ENCODE peak calls at places on chromosomes 4 and X, in four cellular contexts. One of them, this sample, is unnamed.

GRCh38 chr4:7104366-7105031 is 36.6 kb upstream of the GRPEL1 start:
- DNase-seq in GM12878: no peak
- DNase-seq in HepG2: no peak
- DNase-seq in H1: no peak
- DNase-seq in this sample: peak

GRCh38 chrX:87392369-87392768 is 125.2 kb upstream of the KLHL4 start:
- DNase-seq in HepG2: no peak
- DNase-seq in GM12878: no peak
- DNase-seq in H1: no peak
- DNase-seq in this sample: no peak

GRCh38 chr4:88098993-88099752 is 59.3 kb downstream of the ABCG2 start:
- DNase-seq in HepG2: no peak
- DNase-seq in H1: no peak
- DNase-seq in GM12878: no peak
- DNase-seq in this sample: no peak

GRCh38 chrX:3124041-3124440 is 82.8 kb downstream of the ARSF start:
- DNase-seq in GM12878: no peak
- DNase-seq in H1: no peak
- DNase-seq in HepG2: no peak
- DNase-seq in this sample: no peak

GRCh38 chr4:183362916-183363542 is 40.8 kb upstream of the CLDN24 start:
- DNase-seq in H1: no peak
- DNase-seq in GM12878: no peak
- DNase-seq in HepG2: peak
- DNase-seq in this sample: no peak

GRCh38 chr4:25449270-25449669 is 72.2 kb downstream of the ANAPC4 start:
- DNase-seq in GM12878: no peak
- DNase-seq in H1: no peak
- DNase-seq in HepG2: no peak
- DNase-seq in this sample: no peak

GRCh38 chr4:11505225-11505971 is 76.7 kb upstream of the HS3ST1 start:
- DNase-seq in HepG2: no peak
- DNase-seq in GM12878: no peak
- DNase-seq in H1: no peak
- DNase-seq in this sample: no peak

GRCh38 chrX:54223581-54223980 is 40.5 kb upstream of the FAM120C start:
- DNase-seq in H1: no peak
- DNase-seq in HepG2: no peak
- DNase-seq in GM12878: no peak
- DNase-seq in this sample: no peak

GRCh38 chr4:78922207-78922606 is 17.0 kb downstream of the PAQR3 start:
- DNase-seq in HepG2: no peak
- DNase-seq in H1: no peak
- DNase-seq in GM12878: no peak
- DNase-seq in this sample: no peak

GRCh38 chr4:24624381-24624780 is 40.0 kb upstream of the DHX15 start:
- DNase-seq in HepG2: no peak
- DNase-seq in GM12878: no peak
- DNase-seq in H1: no peak
- DNase-seq in this sample: no peak

GRCh38 chr4:2691952-2692435 is 64.1 kb downstream of the TNIP2 start:
- DNase-seq in GM12878: peak
- DNase-seq in H1: no peak
- DNase-seq in HepG2: no peak
- DNase-seq in this sample: no peak

GRCh38 chr4:94653984-94654609 is 103.7 kb upstream of the BMPR1B start:
- DNase-seq in H1: no peak
- DNase-seq in HepG2: no peak
- DNase-seq in GM12878: no peak
- DNase-seq in this sample: no peak

GRCh38 chr4:67725981-67726380 is 25.0 kb upstream of the UBA6 start:
- DNase-seq in HepG2: no peak
- DNase-seq in H1: no peak
- DNase-seq in GM12878: no peak
- DNase-seq in this sample: no peak

GRCh38 chr4:107666134-107666533 is 53.9 kb downstream of the PAPSS1 start:
- DNase-seq in GM12878: no peak
- DNase-seq in HepG2: peak
- DNase-seq in H1: no peak
- DNase-seq in this sample: peak

GRCh38 chr4:82721819-82722423 is 76.7 kb downstream of the SCD5 start:
- DNase-seq in GM12878: no peak
- DNase-seq in H1: no peak
- DNase-seq in HepG2: peak
- DNase-seq in this sample: peak

GRCh38 chr4:112031712-112032328 is 113.4 kb upstream of the FAM241A start:
- DNase-seq in H1: no peak
- DNase-seq in GM12878: peak
- DNase-seq in HepG2: peak
- DNase-seq in this sample: peak

GRCh38 chrX:72299891-72300630 is 5.7 kb downstream of the CITED1 start:
- DNase-seq in GM12878: no peak
- DNase-seq in H1: no peak
- DNase-seq in HepG2: no peak
- DNase-seq in this sample: no peak

GRCh38 chr4:54719378-54719777 is 61.6 kb downstream of the KIT start:
- DNase-seq in HepG2: no peak
- DNase-seq in H1: no peak
- DNase-seq in GM12878: no peak
- DNase-seq in this sample: no peak

DNA sequence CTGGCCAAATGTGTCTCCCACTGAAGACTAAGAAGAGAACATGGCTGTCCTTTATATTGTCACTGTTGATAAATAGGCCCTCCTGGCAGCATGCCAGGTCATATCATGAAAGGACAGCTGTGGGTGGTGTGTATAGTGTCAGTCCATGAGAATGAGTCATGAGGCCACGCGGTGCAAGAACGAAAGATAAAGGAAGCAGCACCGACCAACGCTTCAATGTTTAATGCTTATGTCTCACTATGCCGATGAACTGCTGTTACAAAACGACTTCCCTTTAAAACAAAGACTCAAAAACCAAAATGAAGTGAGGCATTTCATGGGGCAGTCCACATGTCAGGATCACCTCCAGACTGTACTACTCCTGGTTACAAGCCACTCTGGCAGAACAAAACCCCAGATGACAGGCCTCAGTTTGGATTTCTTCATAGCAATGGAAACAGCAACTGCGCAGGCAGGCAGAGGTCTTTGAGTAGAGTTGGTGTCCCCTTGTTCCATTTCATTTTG is 5.2 kb upstream of the TCEANC start:
- DNase-seq in GM12878: no peak
- DNase-seq in HepG2: peak
- DNase-seq in H1: no peak
- DNase-seq in this sample: no peak
- TF ChIP-seq RAD21 in GM12878: no peak
- TF ChIP-seq RAD21 in HepG2: no peak
- TF ChIP-seq RAD21 in H1: no peak
- TF ChIP-seq RAD21 in this sample: no peak

GRCh38 chr4:41009411-41009810 is 204.9 kb downstream of the APBB2 start:
- DNase-seq in GM12878: no peak
- DNase-seq in HepG2: no peak
- DNase-seq in H1: no peak
- DNase-seq in this sample: no peak
- TF ChIP-seq TCF12 in GM12878: no peak
- TF ChIP-seq TCF12 in HepG2: no peak
- TF ChIP-seq TCF12 in H1: no peak
- TF ChIP-seq TCF12 in this sample: no peak

DNA sequence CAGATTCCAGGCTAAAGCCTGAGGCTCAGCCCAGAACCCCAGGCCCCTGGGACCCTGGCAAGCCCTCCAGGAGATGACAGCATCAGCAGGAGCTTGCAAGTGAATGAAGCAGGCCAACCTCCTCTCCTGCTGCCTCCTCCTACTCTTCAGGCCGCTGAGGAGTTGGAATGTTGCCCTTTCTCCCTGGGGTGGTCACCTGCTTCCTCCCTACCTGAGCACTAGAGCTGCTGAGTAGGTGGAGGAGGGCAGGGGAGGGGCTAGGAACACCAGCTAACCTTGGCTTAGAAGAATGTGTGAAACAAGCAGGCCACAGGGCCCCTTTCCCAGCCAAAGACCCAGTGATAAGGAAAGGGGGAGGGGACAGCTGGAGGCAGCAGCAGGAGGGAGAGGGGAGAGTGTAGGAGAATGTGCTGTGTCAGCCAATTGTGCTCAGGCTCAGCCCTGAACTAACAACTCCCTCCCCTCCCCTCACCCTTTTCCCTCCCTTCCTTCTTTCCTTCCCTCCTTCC is 58.0 kb downstream of the PJA1 start:
- DNase-seq in H1: peak
- DNase-seq in HepG2: no peak
- DNase-seq in GM12878: no peak
- DNase-seq in this sample: no peak
- TF ChIP-seq RAD21 in H1: no peak
- TF ChIP-seq RAD21 in HepG2: no peak
- TF ChIP-seq RAD21 in GM12878: no peak
- TF ChIP-seq RAD21 in this sample: no peak

DNA sequence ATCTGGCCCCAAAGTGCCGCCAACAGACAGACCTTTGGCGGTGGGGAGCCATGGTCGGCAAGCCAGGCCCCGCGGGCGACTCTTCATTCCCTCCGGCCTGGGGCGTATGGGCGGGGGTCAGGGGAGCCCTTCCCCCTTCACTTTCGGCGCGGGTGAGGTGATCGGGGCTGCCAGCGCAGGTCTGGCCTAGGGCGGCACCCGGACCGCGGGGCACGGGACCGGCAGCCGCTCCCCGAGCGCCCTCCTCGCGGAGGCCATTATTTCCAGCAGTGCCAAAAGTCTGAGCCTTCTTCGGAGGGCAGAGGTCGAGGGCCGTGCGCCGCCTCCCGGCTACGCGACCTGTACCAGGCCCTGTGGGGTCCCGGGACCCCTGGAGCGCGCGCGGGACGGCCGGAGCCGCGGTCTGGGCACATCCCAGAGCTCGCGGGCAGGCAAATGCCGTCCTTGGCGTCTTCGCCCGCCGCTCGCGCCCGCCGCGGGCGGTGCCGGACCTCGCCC is 620 bp upstream of the KDM6A start:
- DNase-seq in HepG2: no peak
- DNase-seq in H1: no peak
- DNase-seq in GM12878: no peak
- DNase-seq in this sample: no peak
- TF ChIP-seq TCF12 in HepG2: no peak
- TF ChIP-seq TCF12 in H1: no peak
- TF ChIP-seq TCF12 in GM12878: no peak
- TF ChIP-seq TCF12 in this sample: no peak

GRCh38 chrX:74925210-74926088 is at the start of gene NEXMIF:
- DNase-seq in GM12878: no peak
- DNase-seq in H1: no peak
- DNase-seq in HepG2: peak
- DNase-seq in this sample: peak

GRCh38 chrX:74924449-74925209 is 623 bp downstream of the NEXMIF start:
- DNase-seq in HepG2: no peak
- DNase-seq in GM12878: no peak
- DNase-seq in H1: no peak
- DNase-seq in this sample: peak

GRCh38 chrX:74923942-74924448 is 1.3 kb downstream of the NEXMIF start:
- DNase-seq in H1: no peak
- DNase-seq in HepG2: no peak
- DNase-seq in GM12878: no peak
- DNase-seq in this sample: peak

GRCh38 chrX:74922922-74923321 is 2.3 kb downstream of the NEXMIF start:
- DNase-seq in HepG2: no peak
- DNase-seq in GM12878: peak
- DNase-seq in H1: no peak
- DNase-seq in this sample: no peak
- TF ChIP-seq RAD21 in HepG2: no peak
- TF ChIP-seq RAD21 in GM12878: no peak
- TF ChIP-seq RAD21 in H1: no peak
- TF ChIP-seq RAD21 in this sample: no peak

GRCh38 chr4:140943887-140944515 is 187.8 kb upstream of the TBC1D9 start:
- DNase-seq in H1: no peak
- DNase-seq in GM12878: no peak
- DNase-seq in HepG2: no peak
- DNase-seq in this sample: no peak
- TF ChIP-seq TCF12 in H1: no peak
- TF ChIP-seq TCF12 in GM12878: no peak
- TF ChIP-seq TCF12 in HepG2: no peak
- TF ChIP-seq TCF12 in this sample: peak

GRCh38 chr4:178255172-178255571 is 812.9 kb upstream of the AGA start:
- DNase-seq in HepG2: no peak
- DNase-seq in GM12878: no peak
- DNase-seq in H1: no peak
- DNase-seq in this sample: no peak
- TF ChIP-seq RAD21 in HepG2: no peak
- TF ChIP-seq RAD21 in GM12878: no peak
- TF ChIP-seq RAD21 in H1: no peak
- TF ChIP-seq RAD21 in this sample: no peak